ENCODE peak calls at places on chromosomes 12 and 14, in nine cellular contexts. B is body of pancreas; Q is Right ventricle myocardium superior; N is AG09319; X is Panc1; J is activated T-cell treated with anti-CD3 and anti-CD28 coated beads, Interleukin-2, amount 50 U/mL, for 48 hours; V is fibroblast of mammary gland; A is stimulated activated CD4-positive, alpha-beta T cell treated with anti-CD3 and anti-CD28 coated beads, Interleukin-1b, Interleukin-23, amount 100 ng/mL, for 1 hour; H is HFFc6. C is an unnamed sample.

GRCh38 chr12:25065035-25065434 is 116.1 kb upstream of the BCAT1 start:
- DNase-seq in H (no peak), N (no peak), A (no peak), X (no peak), V (no peak), Q (no peak), B (no peak), J (no peak), C (no peak)

GRCh38 chr12:62793256-62794217 is 141.4 kb downstream of the PPM1H start:
- DNase-seq in H (peak; percentile 87), J (peak; percentile 84), X (peak; percentile 74), V (peak; percentile 94), Q (peak; percentile 92), B (peak; percentile 83), N (peak; percentile 97), A (peak; percentile 39), C (peak; percentile 89)

GRCh38 chr12:47039079-47039478 is 40.3 kb upstream of the PCED1B start:
- DNase-seq in B (no peak), J (no peak), X (no peak), N (no peak), V (no peak), A (no peak), Q (no peak), H (no peak), C (no peak)

GRCh38 chr12:102034346-102034745 is 27.4 kb downstream of the WASHC3 start:
- DNase-seq in H (no peak), J (no peak), A (no peak), V (peak; percentile 64), X (no peak), N (no peak), B (no peak), Q (no peak), C (no peak)

GRCh38 chr12:13718271-13718670 is 263.1 kb downstream of the GRIN2B start:
- DNase-seq in A (no peak), Q (no peak), V (no peak), J (no peak), H (no peak), B (no peak), X (no peak), N (no peak), C (no peak)

GRCh38 chr12:23126794-23127193 is 501.8 kb downstream of the ETNK1 start:
- DNase-seq in J (no peak), A (no peak), X (no peak), V (no peak), H (no peak), B (no peak), Q (no peak), N (no peak), C (no peak)

GRCh38 chr12:130877333-130877732 is 5.5 kb downstream of the RAN start:
- DNase-seq in B (no peak), J (no peak), V (no peak), N (no peak), H (no peak), Q (no peak), X (no peak), A (no peak), C (no peak)

GRCh38 chr12:2877959-2878732 is 1.1 kb downstream of the RHNO1 start:
- DNase-seq in N (no peak), B (no peak), V (peak; percentile 40), J (no peak), A (no peak), Q (no peak), X (no peak), H (peak; percentile 15), C (no peak)

GRCh38 chr12:67525500-67525884 is 123.1 kb upstream of the DYRK2 start:
- DNase-seq in N (no peak), J (no peak), B (no peak), H (no peak), V (no peak), X (no peak), Q (no peak), A (no peak), C (no peak)

GRCh38 chr14:62117010-62117717 is 354.9 kb downstream of the SNAPC1 start:
- DNase-seq in Q (peak; percentile 69), N (no peak), X (no peak), V (peak; percentile 30), H (peak; percentile 70), B (peak; percentile 68), A (no peak), J (peak; percentile 77), C (peak; percentile 75)

GRCh38 chr14:61403411-61403810 is 82.0 kb downstream of the PRKCH start:
- DNase-seq in Q (no peak), J (no peak), H (no peak), A (no peak), B (no peak), N (no peak), V (no peak), X (no peak), C (no peak)

GRCh38 chr12:69616025-69616424 is 5.3 kb upstream of the LRRC10 start:
- DNase-seq in X (no peak), A (no peak), B (no peak), J (no peak), H (no peak), V (no peak), Q (no peak), N (no peak), C (no peak)

C was measured in psoas muscle.